ENCODE peak calls at places on chromosome 9, in six cellular contexts. Y, Z, D, X, R and V are unnamed samples.

GRCh38 chr9:122807271-122807900 is 7.5 kb downstream of the OR1K1 start:
- DNase-seq in Y (peak), Z (no peak), D (no peak), X (peak), R (no peak), V (no peak)

GRCh38 chr9:121784706-121785426 is 133.4 kb downstream of the DAB2IP start:
- DNase-seq in Y (no peak), Z (no peak), D (no peak), X (no peak), R (no peak), V (no peak)

GRCh38 chr9:83296123-83296522 is 233.2 kb upstream of the RASEF start:
- DNase-seq in Y (no peak), Z (no peak), D (no peak), X (no peak), R (no peak), V (no peak)

GRCh38 chr9:738209-738915 is 103.1 kb upstream of the DMRT1 start:
- DNase-seq in Y (peak), Z (peak), D (no peak), X (peak), R (no peak), V (peak)

GRCh38 chr9:115043632-115044031 is 74.3 kb downstream of the TNC start:
- DNase-seq in Y (no peak), Z (no peak), D (no peak), X (no peak), R (no peak), V (no peak)

GRCh38 chr9:13762209-13762608 is 482.7 kb upstream of the MPDZ start:
- DNase-seq in Y (no peak), Z (no peak), D (no peak), X (no peak), R (no peak), V (no peak)

GRCh38 chr9:92506184-92506857 is 24.0 kb upstream of the ASPN start:
- DNase-seq in Y (no peak), Z (peak), D (no peak), X (peak), R (no peak), V (peak)

GRCh38 chr9:132506907-132507669 is 75.3 kb upstream of the BARHL1 start:
- DNase-seq in Y (no peak), Z (no peak), D (no peak), X (no peak), R (no peak), V (no peak)

GRCh38 chr9:84255701-84256100 is 84.9 kb downstream of the SLC28A3 start:
- DNase-seq in Y (no peak), Z (no peak), D (no peak), X (no peak), R (no peak), V (no peak)

GRCh38 chr9:89440951-89441654 is 56.8 kb downstream of the SEMA4D start:
- DNase-seq in Y (no peak), Z (no peak), D (no peak), X (no peak), R (no peak), V (no peak)

GRCh38 chr9:4139201-4139600 is 160.7 kb downstream of the GLIS3 start:
- DNase-seq in Y (no peak), Z (no peak), D (no peak), X (no peak), R (no peak), V (no peak)

GRCh38 chr9:119224431-119224830 is 144.8 kb downstream of the BRINP1 start:
- DNase-seq in Y (no peak), Z (no peak), D (no peak), X (no peak), R (no peak), V (no peak)

GRCh38 chr9:129178983-129179382 is 922 bp upstream of the IER5L start:
- DNase-seq in Y (no peak), Z (no peak), D (no peak), X (no peak), R (no peak), V (no peak)

GRCh38 chr9:98775831-98776441 is 20.4 kb downstream of the ANKS6 start:
- DNase-seq in Y (no peak), Z (no peak), D (peak), X (peak), R (no peak), V (peak)